ENCODE peak calls at places on chromosomes 5 and 9, in four cellular contexts. Y is NB4, M is hepatocyte, N is fibroblast of lung. A is an unnamed sample.

GRCh38 chr5:39164016-39164415 is 55.3 kb downstream of the FYB1 start:
- DNase-seq in M (no peak), N (no peak), Y (peak), A (no peak)

GRCh38 chr5:137743031-137743640 is 7.2 kb upstream of the KLHL3 start:
- DNase-seq in Y (peak), M (peak), N (peak), A (peak)

GRCh38 chr9:1216532-1216931 is 166.4 kb downstream of the DMRT2 start:
- DNase-seq in N (no peak), M (no peak), Y (no peak), A (peak)

GRCh38 chr5:170347022-170347421 is 42.1 kb downstream of the KCNMB1 start:
- DNase-seq in N (no peak), M (no peak), Y (no peak), A (no peak)

GRCh38 chr5:124200381-124200780 is 546.1 kb downstream of the ZNF608 start:
- DNase-seq in Y (no peak), N (no peak), M (no peak), A (no peak)

GRCh38 chr9:135009711-135010362 is 77.6 kb upstream of the OLFM1 start:
- DNase-seq in Y (peak), M (no peak), N (no peak), A (no peak)

GRCh38 chr5:106258591-106259125 is 1412.1 kb downstream of the EFNA5 start:
- DNase-seq in N (no peak), Y (no peak), M (no peak), A (peak)

GRCh38 chr5:129043894-129044293 is 50.7 kb upstream of the ISOC1 start:
- DNase-seq in N (no peak), M (no peak), Y (no peak), A (no peak)

GRCh38 chr5:29867155-29867554 is 1326.3 kb upstream of the CDH6 start:
- DNase-seq in Y (no peak), M (no peak), N (no peak), A (no peak)

GRCh38 chr5:761854-762685 is 22.5 kb downstream of the ZDHHC11B start:
- DNase-seq in Y (no peak), M (peak), N (no peak), A (no peak)

GRCh38 chr9:88303785-88304495 is 84.3 kb upstream of the SPIN1 start:
- DNase-seq in M (no peak), N (no peak), Y (no peak), A (peak)

GRCh38 chr5:143938230-143938629 is 126.3 kb downstream of the HMHB1 start:
- DNase-seq in M (no peak), Y (no peak), N (no peak), A (no peak)

DNA sequence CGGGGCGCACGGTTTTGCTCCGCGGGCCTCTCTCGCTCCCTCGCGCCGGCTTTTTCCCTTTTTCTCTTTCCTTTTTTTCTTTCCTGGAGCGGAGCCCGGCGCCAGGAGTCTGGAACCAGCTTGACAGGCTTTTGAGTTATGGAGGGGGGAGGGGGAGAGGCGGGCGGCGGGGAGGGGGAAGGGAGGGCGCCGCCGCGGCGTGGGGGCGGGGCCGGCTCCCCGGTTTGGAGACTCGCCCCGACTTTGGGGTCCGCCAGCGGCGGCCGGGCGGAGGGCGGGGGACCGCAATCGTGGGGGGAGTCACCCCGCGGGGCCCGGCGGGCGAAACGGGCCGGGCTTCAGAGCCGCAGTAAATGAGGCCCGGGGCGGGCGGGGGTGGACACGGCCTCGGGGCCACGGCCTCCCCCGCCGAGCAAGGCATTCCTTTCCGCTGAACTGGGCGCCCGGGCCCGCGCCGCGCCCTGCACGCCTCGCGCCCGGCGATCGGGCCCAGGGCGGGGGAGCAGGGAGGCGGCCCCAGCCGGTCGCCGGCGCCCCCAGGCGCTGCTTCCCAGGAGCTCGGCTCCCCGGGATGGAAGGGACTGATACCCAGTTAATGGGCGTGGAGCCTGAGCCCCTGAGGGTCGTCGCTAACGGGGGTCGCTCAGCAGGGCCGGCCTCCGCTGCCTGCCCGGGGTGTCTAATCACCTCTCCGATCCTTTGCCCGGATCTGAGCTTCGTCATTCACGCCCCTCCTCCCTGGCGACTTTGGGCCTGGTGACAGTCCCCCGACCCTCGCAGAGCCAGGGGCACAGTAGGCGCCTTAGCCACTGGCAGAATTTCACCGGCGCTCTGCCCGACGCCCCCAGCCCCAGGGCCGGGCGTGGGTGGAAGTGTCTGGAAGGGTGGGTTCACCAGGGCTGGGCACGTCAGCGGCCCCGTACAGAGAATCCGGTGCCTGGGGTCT is 138.1 kb downstream of the C9orf50 start:
- DNase-seq in M (peak), N (peak), Y (peak), A (peak)
- TF ChIP-seq CTCF in M (peak), N (peak), Y (no peak), A (peak)

GRCh38 chr9:120846906-120847305 is 4.2 kb upstream of the PSMD5 start:
- DNase-seq in M (no peak), Y (no peak), N (no peak), A (no peak)
- H3K4me3 ChIP-seq in M (no peak), Y (no peak), N (no peak), A (no peak)

DNA sequence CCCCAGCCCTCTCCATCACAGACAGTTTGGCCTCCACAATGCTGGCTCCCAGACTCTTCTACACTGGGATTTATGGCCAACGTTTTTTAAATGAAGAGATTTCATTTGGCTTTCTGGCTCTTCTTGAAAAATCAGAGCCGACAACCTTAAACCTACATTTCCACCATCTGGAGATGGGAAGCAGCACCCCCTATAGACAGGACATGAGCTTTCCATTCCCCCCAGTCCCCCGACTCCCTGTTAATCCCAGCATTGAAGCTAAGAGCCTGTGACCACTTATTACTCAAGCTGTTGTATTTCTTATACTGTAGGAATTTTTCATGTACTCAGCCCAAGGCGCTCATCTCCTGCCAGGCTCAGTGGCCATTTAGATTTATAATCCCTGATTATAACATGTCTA is 34.0 kb upstream of the AFAP1L1 start:
- DNase-seq in Y (no peak), N (peak), M (no peak), A (no peak)
- TF ChIP-seq CTCF in Y (peak), N (peak), M (no peak), A (peak)

GRCh38 chr9:99025616-99026270 is 79.2 kb upstream of the TGFBR1 start:
- DNase-seq in N (no peak), M (no peak), Y (no peak), A (no peak)
- H3K4me3 ChIP-seq in N (no peak), M (no peak), Y (no peak), A (no peak)

GRCh38 chr5:90792725-90793124 is 234.1 kb downstream of the ADGRV1 start:
- DNase-seq in M (no peak), N (no peak), Y (no peak), A (no peak)

GRCh38 chr5:90793183-90793582 is 234.6 kb downstream of the ADGRV1 start:
- DNase-seq in N (peak), M (no peak), Y (no peak), A (no peak)
- TF ChIP-seq CTCF in N (peak), M (peak), Y (peak), A (peak)

GRCh38 chr9:136542246-136543041 is 3.4 kb downstream of the NOTCH1 start:
- DNase-seq in Y (no peak), N (no peak), M (no peak), A (no peak)
- H3K4me3 ChIP-seq in Y (no peak), N (no peak), M (no peak), A (no peak)